ENCODE peak calls at places on chromosomes 5 and 9, in four cellular contexts. O is left cardiac atrium, U is cardiac muscle cell, Z is T follicular helper cell. I is an unnamed sample.

GRCh38 chr5:165805756-165806155 is 2300.3 kb downstream of the MAT2B start:
- DNase-seq in O (no peak), U (no peak), Z (no peak), I (no peak)

GRCh38 chr9:128150594-128151342 is 1.5 kb downstream of the LCN2 start:
- DNase-seq in O (peak), U (no peak), Z (no peak), I (no peak)

GRCh38 chr9:14768561-14769234 is 46.2 kb upstream of the CER1 start:
- DNase-seq in O (no peak), U (peak), Z (no peak), I (peak)

GRCh38 chr5:145189786-145190185 is 645.4 kb downstream of the PRELID2 start:
- DNase-seq in O (no peak), U (no peak), Z (no peak), I (no peak)

GRCh38 chr5:41414598-41414997 is 95.8 kb downstream of the PLCXD3 start:
- DNase-seq in O (peak), U (peak), Z (no peak), I (peak)

GRCh38 chr9:98255064-98255577 is 328 bp downstream of the TBC1D2 start:
- DNase-seq in O (no peak), U (peak), Z (no peak), I (no peak)

GRCh38 chr5:134380367-134380766 is 9.0 kb downstream of the UBE2B start:
- DNase-seq in O (no peak), U (no peak), Z (no peak), I (no peak)

GRCh38 chr5:175750476-175751080 is 92.7 kb downstream of the HRH2 start:
- DNase-seq in O (no peak), U (no peak), Z (no peak), I (no peak)

GRCh38 chr5:83434929-83435328 is 36.6 kb upstream of the VCAN start:
- DNase-seq in O (no peak), U (no peak), Z (no peak), I (no peak)

GRCh38 chr5:73815631-73816030 is 189.6 kb downstream of the ARHGEF28 start:
- DNase-seq in O (no peak), U (no peak), Z (no peak), I (no peak)

GRCh38 chr9:123611228-123611627 is 255.2 kb downstream of the CRB2 start:
- DNase-seq in O (no peak), U (peak), Z (no peak), I (no peak)

GRCh38 chr5:172454355-172455086 is at the start of gene SH3PXD2B:
- DNase-seq in O (peak), U (peak), Z (no peak), I (peak)

GRCh38 chr9:7721291-7721690 is 78.3 kb downstream of the DMAC1 start:
- DNase-seq in O (no peak), U (no peak), Z (no peak), I (no peak)

GRCh38 chr9:16410601-16411285 is 459.7 kb downstream of the BNC2 start:
- DNase-seq in O (no peak), U (peak), Z (no peak), I (no peak)

GRCh38 chr9:135989722-135990467 is 28.7 kb upstream of the UBAC1 start:
- DNase-seq in O (peak), U (no peak), Z (no peak), I (no peak)

GRCh38 chr9:8859416-8859815 is 1059.8 kb upstream of the DMAC1 start:
- DNase-seq in O (no peak), U (no peak), Z (no peak), I (no peak)

GRCh38 chr5:132420706-132421272 is 51.3 kb downstream of the SLC22A5 start:
- DNase-seq in O (no peak), U (no peak), Z (no peak), I (no peak)

GRCh38 chr9:89533396-89534187 is 35.7 kb upstream of the SEMA4D start:
- DNase-seq in O (no peak), U (no peak), Z (no peak), I (peak)

GRCh38 chr9:98057095-98057799 is 715 bp downstream of the NANS start:
- DNase-seq in O (no peak), U (peak), Z (no peak), I (no peak)

GRCh38 chr5:134547579-134547978 is 22.1 kb downstream of the JADE2 start:
- DNase-seq in O (peak), U (peak), Z (no peak), I (peak)